ENCODE peak calls at places on chromosomes 1 and 21, in four cellular contexts. Q, I, K and M are unnamed samples.

GRCh38 chr1:228009828-228010775 is 3.3 kb downstream of the WNT3A start:
- DNase-seq in Q (no peak), I (no peak), K (no peak), M (no peak)

GRCh38 chr1:207428783-207429182 is 25.3 kb upstream of the CR2 start:
- DNase-seq in I (no peak), Q (no peak), K (no peak), M (no peak)

GRCh38 chr1:14529436-14529835 is 69.0 kb upstream of the KAZN start:
- DNase-seq in Q (no peak), K (no peak), I (no peak), M (no peak)

GRCh38 chr1:21317035-21317689 is 26.9 kb upstream of the ECE1 start:
- DNase-seq in Q (no peak), K (no peak), I (no peak), M (no peak)

GRCh38 chr1:43329995-43330751 is 7.4 kb upstream of the MPL start:
- DNase-seq in Q (peak; percentile 31), K (no peak), I (peak; percentile 99), M (no peak)

GRCh38 chr1:19651141-19651737 is 7.1 kb downstream of the NBL1 start:
- DNase-seq in K (peak; percentile 24), I (peak; percentile 94), Q (peak; percentile 68), M (peak; percentile 77)

GRCh38 chr1:39900662-39901485 is 843 bp downstream of the MYCL start:
- DNase-seq in K (no peak), I (peak; percentile 49), Q (peak; percentile 40), M (no peak)

GRCh38 chr1:169160845-169161511 is 54.5 kb downstream of the ATP1B1 start:
- DNase-seq in Q (no peak), K (peak; percentile 34), I (no peak), M (no peak)

GRCh38 chr1:159250817-159251216 is 46.1 kb downstream of the ACKR1 start:
- DNase-seq in K (no peak), Q (peak; percentile 23), I (no peak), M (peak; percentile 9)

GRCh38 chr21:42591170-42591869 is 62.1 kb upstream of the PDE9A start:
- DNase-seq in I (no peak), K (no peak), Q (no peak), M (no peak)

GRCh38 chr21:42592156-42592820 is 61.1 kb upstream of the PDE9A start:
- DNase-seq in I (no peak), K (no peak), Q (no peak), M (no peak)

GRCh38 chr21:42593007-42593814 is 60.2 kb upstream of the PDE9A start:
- DNase-seq in Q (peak; percentile 84), I (peak; percentile 94), K (peak; percentile 48), M (peak; percentile 80)

GRCh38 chr21:42593815-42594157 is 59.6 kb upstream of the PDE9A start:
- DNase-seq in Q (no peak), I (no peak), K (no peak), M (no peak)

GRCh38 chr21:42590431-42591131 is 62.8 kb upstream of the PDE9A start:
- DNase-seq in I (no peak), K (no peak), Q (no peak), M (no peak)
- TF ChIP-seq ESRRA in I (no peak), K (no peak), Q (no peak), M (no peak)

GRCh38 chr21:41899431-41900202 is 20.5 kb upstream of the PRDM15 start:
- DNase-seq in Q (no peak), K (no peak), I (no peak), M (no peak)
- TF ChIP-seq MAX in Q (no peak), K (no peak), I (no peak), M (no peak)

GRCh38 chr1:17139637-17140036 is 20.4 kb upstream of the PADI2 start:
- DNase-seq in Q (no peak), K (no peak), I (no peak), M (no peak)
- TF ChIP-seq ESRRA in Q (no peak), K (no peak), I (no peak), M (no peak)

GRCh38 chr21:30227128-30227527 is 11.2 kb upstream of the CLDN8 start:
- DNase-seq in K (no peak), Q (no peak), I (no peak), M (no peak)

GRCh38 chr21:30233228-30233627 is 17.3 kb upstream of the CLDN8 start:
- DNase-seq in Q (no peak), I (no peak), K (no peak), M (no peak)

GRCh38 chr21:30223596-30223995 is 7.7 kb upstream of the CLDN8 start:
- DNase-seq in Q (no peak), K (no peak), I (no peak), M (no peak)

GRCh38 chr21:30232011-30232410 is 16.1 kb upstream of the CLDN8 start:
- DNase-seq in Q (no peak), K (no peak), I (no peak), M (no peak)

GRCh38 chr21:30227633-30228404 is 11.9 kb upstream of the CLDN8 start:
- DNase-seq in K (no peak), Q (no peak), I (peak; percentile 21), M (peak; percentile 43)
- TF ChIP-seq MAX in K (no peak), Q (no peak), I (no peak), M (no peak)

GRCh38 chr1:23384312-23385058 is 14.8 kb upstream of the ZNF436 start:
- DNase-seq in I (peak; percentile 68), Q (no peak), K (peak; percentile 68), M (no peak)
- TF ChIP-seq ESRRA in I (no peak), Q (no peak), K (no peak), M (no peak)